ENCODE peak calls at places on chromosomes 16 and 17, in seven cellular contexts. H is pancreas, R is aorta, D is lower lobe of right lung, W is psoas muscle, S is mesenchymal stem cell, Z is right lobe of liver. T is an unnamed sample. For H3K4me1 and H3K27me3, the result is how much of the 10 kb centered on the place peaks cover.

GRCh38 chr17:63550816-63551639 is 751 bp downstream of the DCAF7 start:
- DNase-seq in H (no peak), R (no peak), D (no peak), W (no peak), S (peak), Z (peak), T (no peak)

GRCh38 chr16:69448470-69449193 is 24.2 kb downstream of the CYB5B start:
- DNase-seq in H (no peak), R (no peak), D (no peak), W (no peak), S (peak), Z (no peak), T (no peak)

GRCh38 chr17:80092959-80093358 is 8.4 kb upstream of the GAA start:
- DNase-seq in H (no peak), R (no peak), D (no peak), W (peak), S (no peak), Z (no peak), T (no peak)

GRCh38 chr16:55464375-55464774 is 14.6 kb upstream of the MMP2 start:
- DNase-seq in H (no peak), R (no peak), D (no peak), W (no peak), S (no peak), Z (no peak), T (no peak)

GRCh38 chr17:68482576-68483001 is 25.3 kb upstream of the WIPI1 start:
- DNase-seq in H (no peak), R (no peak), D (no peak), W (no peak), S (no peak), Z (no peak), T (no peak)

GRCh38 chr17:58506354-58507080 is 7.9 kb downstream of the MTMR4 start:
- DNase-seq in H (no peak), R (no peak), D (no peak), W (no peak), S (no peak), Z (no peak), T (no peak)

GRCh38 chr16:27414803-27415431 is 12.9 kb downstream of the IL21R start:
- DNase-seq in H (no peak), R (no peak), D (no peak), W (no peak), S (no peak), Z (no peak), T (no peak)

GRCh38 chr16:66159987-66160386 is 206.5 kb upstream of the CDH5 start:
- DNase-seq in H (no peak), R (no peak), D (no peak), W (no peak), S (peak), Z (no peak), T (no peak)

GRCh38 chr17:82120148-82120547 is 22.1 kb upstream of the FASN start:
- DNase-seq in H (no peak), R (no peak), D (no peak), W (no peak), S (peak), Z (no peak), T (no peak)

GRCh38 chr17:9074106-9074505 is 52.8 kb downstream of the NTN1 start:
- DNase-seq in H (no peak), R (peak), D (no peak), W (peak), S (no peak), Z (no peak), T (peak)

GRCh38 chr17:17043668-17044226 is 1.5 kb downstream of the MPRIP start:
- DNase-seq in H (peak), R (no peak), D (no peak), W (no peak), S (peak), Z (peak), T (no peak)

DNA sequence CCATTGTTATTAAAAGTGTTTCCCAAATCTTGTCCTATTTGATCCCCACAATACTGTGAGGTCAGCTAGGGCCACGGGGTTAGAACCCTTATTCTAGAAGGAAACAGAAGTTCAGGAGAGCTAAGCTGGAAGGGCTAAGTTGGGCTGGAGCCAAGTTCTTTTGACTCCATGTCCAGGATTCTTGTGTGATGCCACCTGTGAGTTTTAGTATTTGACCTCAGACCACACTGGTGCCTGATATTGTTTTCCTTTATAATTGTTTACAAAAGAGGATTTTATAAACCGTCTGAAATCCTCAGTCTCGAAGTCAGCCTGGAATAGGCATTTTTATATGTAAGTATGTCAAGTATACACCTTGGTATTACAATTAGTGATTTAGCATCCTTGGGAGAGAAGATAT is 332.7 kb downstream of the CBLN1 start:
- DNase-seq in H (no peak), R (no peak), D (no peak), W (no peak), S (no peak), Z (no peak), T (no peak)
- H3K4me1 ChIP-seq in H (under half), R (under half), D (under half), W (under half), S (under half), Z (under half), T (under half)

DNA sequence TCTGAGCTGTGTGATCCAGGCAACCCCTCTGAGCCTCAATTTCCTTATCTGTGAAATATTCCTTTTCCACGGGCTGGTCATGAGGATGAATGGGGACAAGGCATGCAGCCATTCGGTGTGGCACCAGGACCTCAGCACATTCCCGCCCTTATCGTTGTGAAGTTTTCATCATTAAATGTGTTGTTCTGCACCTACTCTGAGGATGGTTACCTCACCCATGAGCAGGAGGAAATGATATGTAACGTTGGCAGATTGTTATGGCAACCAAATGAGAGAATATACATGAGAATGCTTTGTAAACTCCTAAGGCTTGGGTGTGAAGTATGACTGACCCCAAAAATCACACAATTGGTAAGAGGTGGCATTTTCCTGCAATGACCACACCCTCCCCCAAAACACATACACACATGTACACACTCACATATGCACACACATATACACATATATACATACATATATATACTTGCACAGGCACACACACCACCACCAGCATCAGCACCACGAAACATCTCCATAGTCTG is 39.5 kb downstream of the SMARCE1 start:
- DNase-seq in H (no peak), R (no peak), D (no peak), W (no peak), S (no peak), Z (no peak), T (no peak)
- H3K27me3 ChIP-seq in H (under half), R (under half), D (under half), W (under half), S (under half), Z (under half), T (under half)

DNA sequence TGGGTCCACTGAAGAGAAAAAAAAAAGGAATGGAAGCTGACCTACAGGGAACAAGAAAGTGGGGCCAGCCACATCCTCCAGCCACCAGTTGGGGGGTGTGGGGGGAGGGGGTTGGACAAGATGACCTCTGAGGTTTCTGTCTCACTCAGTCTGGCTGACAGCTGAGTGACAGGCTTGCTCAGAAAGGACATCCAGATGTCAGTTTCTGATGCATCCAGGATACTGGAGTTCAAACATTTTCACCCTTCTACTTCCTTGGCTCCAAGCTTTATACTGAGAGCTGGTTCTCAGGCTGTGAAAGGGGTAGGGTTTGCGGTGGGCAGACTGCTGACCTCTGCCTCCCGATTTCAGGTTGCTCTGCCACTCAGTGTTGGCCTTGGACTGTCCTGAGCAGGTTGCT is 2178.3 kb downstream of the TP53TG3F start:
- DNase-seq in H (no peak), R (no peak), D (no peak), W (no peak), S (no peak), Z (no peak), T (no peak)
- H3K4me3 ChIP-seq in H (no peak), R (no peak), D (no peak), W (no peak), S (no peak), Z (no peak), T (no peak)

GRCh38 chr17:78769200-78769773 is 12.8 kb downstream of the CYTH1 start:
- DNase-seq in H (no peak), R (no peak), D (no peak), W (no peak), S (no peak), Z (peak), T (no peak)

GRCh38 chr17:78767806-78768205 is 14.3 kb downstream of the CYTH1 start:
- DNase-seq in H (no peak), R (no peak), D (no peak), W (no peak), S (no peak), Z (no peak), T (no peak)

GRCh38 chr17:78774456-78774855 is 7.6 kb downstream of the CYTH1 start:
- DNase-seq in H (no peak), R (no peak), D (no peak), W (no peak), S (no peak), Z (peak), T (no peak)

GRCh38 chr17:78774956-78775571 is 7.0 kb downstream of the CYTH1 start:
- DNase-seq in H (no peak), R (no peak), D (no peak), W (no peak), S (no peak), Z (no peak), T (no peak)

GRCh38 chr17:78771758-78772382 is 10.2 kb downstream of the CYTH1 start:
- DNase-seq in H (no peak), R (no peak), D (no peak), W (no peak), S (no peak), Z (peak), T (no peak)
- H3K4me1 ChIP-seq in H (under half), R (under half), D (half or more), W (half or more), S (under half), Z (under half), T (under half)

DNA sequence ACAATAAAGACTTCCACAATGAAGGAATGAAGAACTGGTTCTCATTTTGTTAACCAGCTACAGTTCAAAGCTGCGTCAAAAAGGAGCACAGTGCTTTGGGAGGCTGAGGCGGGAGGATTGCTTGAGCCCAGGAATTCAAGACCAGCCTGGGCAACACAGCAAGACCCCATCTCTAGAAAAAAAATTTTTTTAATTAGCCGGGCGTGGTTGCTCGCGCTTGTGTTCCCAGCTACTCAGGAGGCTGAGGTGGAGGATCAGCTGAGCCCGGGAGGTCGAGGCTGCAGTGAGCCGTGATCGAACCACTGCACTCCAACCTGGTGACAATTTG is 764 bp upstream of the SLC6A4 start:
- DNase-seq in H (no peak), R (no peak), D (no peak), W (no peak), S (no peak), Z (no peak), T (no peak)
- H3K27me3 ChIP-seq in H (under half), R (under half), D (under half), W (half or more), S (half or more), Z (under half), T (under half)

GRCh38 chr16:25073849-25074248 is 37.7 kb upstream of the LCMT1 start:
- DNase-seq in H (no peak), R (no peak), D (no peak), W (no peak), S (no peak), Z (no peak), T (no peak)
- H3K4me3 ChIP-seq in H (no peak), R (no peak), D (no peak), W (no peak), S (no peak), Z (no peak), T (no peak)

GRCh38 chr17:6461246-6461645 is 17.0 kb downstream of the PIMREG start:
- DNase-seq in H (no peak), R (peak), D (peak), W (peak), S (no peak), Z (no peak), T (no peak)
- H3K4me1 ChIP-seq in H (under half), R (under half), D (under half), W (under half), S (under half), Z (under half), T (under half)

GRCh38 chr16:67170948-67171649 is 761 bp downstream of the NOL3 start:
- DNase-seq in H (no peak), R (no peak), D (no peak), W (no peak), S (peak), Z (no peak), T (peak)

GRCh38 chr16:67173808-67174705 is 3.7 kb downstream of the NOL3 start:
- DNase-seq in H (peak), R (peak), D (peak), W (peak), S (peak), Z (peak), T (peak)

GRCh38 chr16:67174706-67175231 is 4.4 kb downstream of the NOL3 start:
- DNase-seq in H (no peak), R (no peak), D (no peak), W (no peak), S (no peak), Z (no peak), T (peak)

GRCh38 chr16:67170168-67170947 is at the start of gene NOL3:
- DNase-seq in H (peak), R (peak), D (peak), W (peak), S (peak), Z (peak), T (peak)

DNA sequence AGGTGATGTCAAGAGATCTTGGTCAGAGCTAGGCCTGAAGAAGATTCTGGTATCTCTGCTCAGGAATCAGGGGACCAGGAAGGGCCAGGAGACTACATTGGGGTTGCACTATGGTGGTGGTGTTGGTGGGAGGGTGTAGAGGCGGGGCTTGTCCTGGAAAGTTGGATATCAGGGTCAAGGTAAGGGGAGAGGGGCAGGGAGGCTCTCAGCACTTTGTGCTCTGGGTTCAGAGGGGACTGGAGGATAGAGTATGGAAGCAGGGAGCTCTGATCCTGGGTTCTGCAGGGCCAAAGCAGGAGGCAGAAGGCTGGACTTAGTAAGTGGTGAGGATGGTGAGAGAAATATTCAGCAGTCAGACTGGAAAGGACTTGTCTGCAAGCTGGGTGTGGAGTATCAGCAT is 3.0 kb downstream of the NOL3 start:
- DNase-seq in H (no peak), R (no peak), D (no peak), W (no peak), S (no peak), Z (no peak), T (no peak)
- H3K27me3 ChIP-seq in H (under half), R (under half), D (under half), W (under half), S (under half), Z (under half), T (under half)

T was measured in right cardiac atrium.